ENCODE peak calls at places on chromosome 3, in nine cellular contexts. F is testis; R is PC-3; V is MM.1S; X is CD8-positive, alpha-beta T cell; A is lower lobe of right lung; D is transverse colon; Z is WERI-Rb-1; B is uterus. L is an unnamed sample. For H3K27me3, the result is how much of the 10 kb centered on the place peaks cover.

GRCh38 chr3:3127432-3128010 is 781 bp downstream of the TRNT1 start:
- DNase-seq in F (no peak), R (peak), V (no peak), X (no peak), A (no peak), D (no peak), Z (no peak), B (no peak), L (no peak)

GRCh38 chr3:162034368-162034767 is 537.8 kb downstream of the OTOL1 start:
- DNase-seq in F (no peak), R (peak), V (no peak), X (no peak), A (no peak), D (no peak), Z (no peak), B (no peak), L (no peak)

GRCh38 chr3:57127849-57128566 is 37.1 kb downstream of the IL17RD start:
- DNase-seq in F (peak), R (no peak), V (no peak), X (no peak), A (no peak), D (no peak), Z (peak), B (peak), L (no peak)

GRCh38 chr3:49255112-49255511 is 21.9 kb downstream of the C3orf62 start:
- DNase-seq in F (peak), R (peak), V (peak), X (no peak), A (no peak), D (no peak), Z (no peak), B (no peak), L (no peak)

GRCh38 chr3:30418443-30418842 is 188.0 kb upstream of the TGFBR2 start:
- DNase-seq in F (no peak), R (peak), V (no peak), X (no peak), A (no peak), D (no peak), Z (no peak), B (no peak), L (no peak)

GRCh38 chr3:150372320-150373118 is 35.6 kb upstream of the TSC22D2 start:
- DNase-seq in F (no peak), R (peak), V (no peak), X (no peak), A (no peak), D (no peak), Z (no peak), B (no peak), L (no peak)

GRCh38 chr3:45205126-45205525 is 21.0 kb downstream of the TMEM158 start:
- DNase-seq in F (no peak), R (no peak), V (no peak), X (no peak), A (no peak), D (no peak), Z (no peak), B (no peak), L (no peak)

GRCh38 chr3:81947359-81947758 is 185.9 kb upstream of the GBE1 start:
- DNase-seq in F (no peak), R (peak), V (no peak), X (no peak), A (no peak), D (no peak), Z (no peak), B (no peak), L (no peak)

GRCh38 chr3:63333815-63334214 is 55.7 kb downstream of the SYNPR start:
- DNase-seq in F (no peak), R (peak), V (no peak), X (no peak), A (no peak), D (no peak), Z (no peak), B (no peak), L (no peak)

GRCh38 chr3:195458188-195458800 is 15.5 kb upstream of the ACAP2 start:
- DNase-seq in F (no peak), R (no peak), V (peak), X (no peak), A (no peak), D (no peak), Z (no peak), B (no peak), L (no peak)

GRCh38 chr3:194561306-194561974 is 71.8 kb downstream of the TMEM44 start:
- DNase-seq in F (no peak), R (peak), V (no peak), X (no peak), A (no peak), D (no peak), Z (no peak), B (no peak), L (no peak)

GRCh38 chr3:134378384-134378783 is 4.1 kb upstream of the AMOTL2 start:
- DNase-seq in F (peak), R (peak), V (no peak), X (no peak), A (peak), D (peak), Z (peak), B (no peak), L (no peak)

GRCh38 chr3:151931171-151931570 is 57.7 kb downstream of the SUCNR1 start:
- DNase-seq in F (no peak), R (peak), V (no peak), X (no peak), A (no peak), D (no peak), Z (no peak), B (no peak), L (no peak)

GRCh38 chr3:7917443-7918151 is 584.0 kb upstream of the LMCD1 start:
- DNase-seq in F (no peak), R (no peak), V (no peak), X (no peak), A (no peak), D (no peak), Z (no peak), B (no peak), L (no peak)

GRCh38 chr3:20608054-20608738 is 422.2 kb upstream of the SGO1 start:
- DNase-seq in F (no peak), R (peak), V (no peak), X (no peak), A (no peak), D (no peak), Z (no peak), B (no peak), L (no peak)

GRCh38 chr3:169237181-169237580 is 426.3 kb downstream of the MECOM start:
- DNase-seq in F (no peak), R (no peak), V (no peak), X (no peak), A (no peak), D (no peak), Z (no peak), B (no peak), L (no peak)

GRCh38 chr3:56836276-56837163 is 34.8 kb upstream of the ARHGEF3 start:
- DNase-seq in F (no peak), R (peak), V (no peak), X (no peak), A (no peak), D (no peak), Z (no peak), B (no peak), L (no peak)

GRCh38 chr3:32626650-32627049 is 56.0 kb upstream of the DYNC1LI1 start:
- DNase-seq in F (peak), R (no peak), V (no peak), X (no peak), A (no peak), D (no peak), Z (no peak), B (no peak), L (no peak)

GRCh38 chr3:32841875-32842505 is 24.2 kb downstream of the TRIM71 start:
- DNase-seq in F (no peak), R (peak), V (no peak), X (no peak), A (no peak), D (no peak), Z (no peak), B (no peak), L (no peak)

GRCh38 chr3:141913150-141913811 is 36.8 kb downstream of the ATP1B3 start:
- DNase-seq in F (peak), R (peak), V (peak), X (peak), A (no peak), D (peak), Z (peak), B (no peak), L (no peak)

GRCh38 chr3:194118920-194119319 is 17.0 kb upstream of the HES1 start:
- DNase-seq in F (no peak), R (no peak), V (no peak), X (no peak), A (no peak), D (no peak), Z (no peak), B (no peak), L (no peak)

GRCh38 chr3:142929109-142929508 is 34.4 kb downstream of the PAQR9 start:
- DNase-seq in F (peak), R (peak), V (peak), X (no peak), A (peak), D (peak), Z (peak), B (no peak), L (no peak)

GRCh38 chr3:129224984-129225393 is 24.4 kb upstream of the COPG1 start:
- DNase-seq in F (peak), R (peak), V (no peak), X (no peak), A (peak), D (peak), Z (no peak), B (peak), L (peak)

GRCh38 chr3:194300392-194300758 is 50.8 kb downstream of the CPN2 start:
- DNase-seq in F (peak), R (no peak), V (no peak), X (no peak), A (peak), D (peak), Z (no peak), B (peak), L (no peak)

GRCh38 chr3:195003006-195003892 is 267.7 kb downstream of the XXYLT1 start:
- DNase-seq in F (peak), R (no peak), V (no peak), X (no peak), A (peak), D (peak), Z (no peak), B (peak), L (no peak)

GRCh38 chr3:155018621-155019330 is 61.3 kb upstream of the MME start:
- DNase-seq in F (no peak), R (no peak), V (no peak), X (no peak), A (no peak), D (no peak), Z (no peak), B (no peak), L (no peak)

GRCh38 chr3:59212128-59212764 is 162.4 kb upstream of the CFAP20DC start:
- DNase-seq in F (no peak), R (peak), V (peak), X (no peak), A (no peak), D (no peak), Z (no peak), B (no peak), L (no peak)
- TF ChIP-seq CTCF in F (peak), R (peak), V (peak), X (peak), A (peak), D (peak), Z (peak), B (peak), L (peak)

DNA sequence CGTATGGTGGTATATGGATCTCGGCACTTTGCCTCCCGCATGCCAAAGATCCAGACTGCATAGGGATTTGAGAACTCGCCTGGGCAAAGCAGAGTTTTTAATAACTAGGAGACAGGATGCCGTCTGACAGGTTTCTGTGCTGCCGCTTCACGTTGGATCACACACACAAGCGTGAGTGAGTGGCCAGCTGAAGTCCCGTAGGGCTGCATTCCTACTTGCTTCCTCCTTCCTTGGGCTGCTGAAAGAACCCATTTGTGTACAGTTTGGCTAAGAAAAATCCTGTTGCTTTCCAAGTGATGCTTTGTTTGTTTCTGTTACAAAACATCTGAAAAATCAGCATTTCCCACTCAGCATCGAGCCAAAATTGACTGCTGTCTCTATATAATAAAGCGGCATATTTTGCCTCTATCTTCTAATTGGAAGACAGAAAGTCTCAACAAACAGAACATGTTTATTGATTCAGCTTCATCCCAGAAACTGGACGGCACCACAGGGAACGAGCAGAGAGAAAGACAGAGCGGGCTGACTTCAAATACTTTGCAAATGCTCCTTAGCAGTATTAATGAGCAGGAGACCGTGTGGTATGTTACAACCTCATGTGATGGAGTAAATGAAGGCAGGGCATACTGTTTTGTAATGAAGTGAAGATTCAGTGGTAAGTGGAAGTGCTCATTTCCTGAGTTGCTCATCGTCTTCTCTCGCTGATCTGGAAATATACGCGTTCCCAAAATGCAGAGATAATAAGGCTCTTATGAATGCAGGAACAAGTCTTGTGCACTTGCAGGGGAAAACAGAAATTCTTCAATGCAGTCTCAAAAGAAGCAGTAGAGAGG is 604.5 kb upstream of the CFAP20DC start:
- DNase-seq in F (peak), R (peak), V (no peak), X (no peak), A (peak), D (no peak), Z (no peak), B (no peak), L (no peak)
- H3K27me3 ChIP-seq in F (under half), R (under half), V (under half), X (under half), A (under half), D (under half), Z (under half), B (under half), L (under half)

DNA sequence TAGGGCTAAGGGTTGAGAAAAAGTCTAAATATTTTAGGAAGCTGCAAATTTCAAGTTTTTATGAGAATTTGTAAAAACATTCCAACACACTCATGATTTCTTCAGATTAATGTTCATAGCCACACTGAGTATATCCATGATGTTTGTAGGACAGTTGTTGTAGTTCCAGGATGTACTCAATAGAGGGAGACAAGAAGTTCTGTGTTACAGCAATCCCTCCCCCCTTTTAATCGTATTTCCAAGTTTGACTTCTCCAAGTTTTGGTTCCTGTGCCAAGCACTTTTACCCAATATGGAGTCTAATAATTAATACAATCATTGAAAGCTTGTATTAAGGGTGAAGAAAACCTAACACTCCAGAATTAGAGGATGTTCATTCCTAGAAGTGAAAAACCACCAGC is 143.4 kb downstream of the FEZF2 start:
- DNase-seq in F (no peak), R (peak), V (no peak), X (no peak), A (no peak), D (no peak), Z (no peak), B (no peak), L (no peak)
- TF ChIP-seq CTCF in F (no peak), R (peak), V (peak), X (no peak), A (no peak), D (no peak), Z (peak), B (no peak), L (peak)

GRCh38 chr3:46615976-46616375 is 3.7 kb downstream of the FAM240A start:
- DNase-seq in F (no peak), R (no peak), V (no peak), X (no peak), A (no peak), D (no peak), Z (no peak), B (no peak), L (no peak)
- H3K27me3 ChIP-seq in F (under half), R (under half), V (under half), X (under half), A (under half), D (under half), Z (under half), B (under half), L (under half)

DNA sequence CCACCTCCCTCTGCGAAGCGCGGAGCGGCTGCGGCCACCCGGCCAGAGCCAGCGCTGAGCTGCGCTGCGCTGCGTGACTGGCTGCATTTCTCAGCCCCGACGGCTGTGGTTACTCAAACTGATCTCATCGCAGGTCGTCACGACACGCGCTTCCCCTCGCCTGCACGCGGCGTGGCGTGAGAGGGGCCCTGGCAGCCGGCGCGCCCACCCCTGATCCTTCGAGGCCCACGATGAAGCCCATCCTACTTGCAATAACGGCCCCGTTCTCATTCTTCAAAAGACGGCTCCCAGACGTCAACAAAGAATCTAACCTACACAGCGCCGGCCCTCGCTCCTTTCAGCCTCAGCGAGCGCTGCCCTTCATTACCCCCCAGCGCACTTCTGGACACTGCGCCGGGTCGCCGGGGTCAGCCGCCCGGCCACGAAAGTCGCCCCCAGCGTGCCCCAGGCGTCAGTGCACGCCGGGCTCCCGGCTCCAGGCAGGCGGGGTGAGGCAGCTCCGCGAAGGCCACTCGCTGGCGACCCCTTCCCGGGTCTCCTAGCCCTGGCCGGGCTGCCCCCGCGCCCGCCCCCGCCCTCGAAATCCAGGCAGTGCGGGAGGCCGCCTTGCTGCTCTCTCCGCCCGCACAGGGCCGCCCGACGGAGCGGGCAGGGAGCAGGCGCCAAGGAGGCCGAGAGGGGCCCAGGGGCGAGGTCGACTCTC is 9.9 kb upstream of the LEKR1 start:
- DNase-seq in F (peak), R (peak), V (no peak), X (peak), A (peak), D (peak), Z (no peak), B (peak), L (no peak)
- TF ChIP-seq CTCF in F (no peak), R (no peak), V (no peak), X (no peak), A (no peak), D (no peak), Z (no peak), B (no peak), L (no peak)

GRCh38 chr3:39268554-39268910 is 11.3 kb downstream of the CX3CR1 start:
- DNase-seq in F (no peak), R (no peak), V (no peak), X (no peak), A (no peak), D (no peak), Z (no peak), B (no peak), L (no peak)

GRCh38 chr3:39269528-39269927 is 10.3 kb downstream of the CX3CR1 start:
- DNase-seq in F (no peak), R (no peak), V (no peak), X (no peak), A (no peak), D (no peak), Z (no peak), B (no peak), L (no peak)

GRCh38 chr3:39264053-39264452 is 15.8 kb downstream of the CX3CR1 start:
- DNase-seq in F (no peak), R (no peak), V (peak), X (no peak), A (no peak), D (no peak), Z (no peak), B (no peak), L (no peak)

GRCh38 chr3:39271363-39271762 is 8.5 kb downstream of the CX3CR1 start:
- DNase-seq in F (no peak), R (no peak), V (no peak), X (no peak), A (no peak), D (no peak), Z (no peak), B (no peak), L (no peak)

DNA sequence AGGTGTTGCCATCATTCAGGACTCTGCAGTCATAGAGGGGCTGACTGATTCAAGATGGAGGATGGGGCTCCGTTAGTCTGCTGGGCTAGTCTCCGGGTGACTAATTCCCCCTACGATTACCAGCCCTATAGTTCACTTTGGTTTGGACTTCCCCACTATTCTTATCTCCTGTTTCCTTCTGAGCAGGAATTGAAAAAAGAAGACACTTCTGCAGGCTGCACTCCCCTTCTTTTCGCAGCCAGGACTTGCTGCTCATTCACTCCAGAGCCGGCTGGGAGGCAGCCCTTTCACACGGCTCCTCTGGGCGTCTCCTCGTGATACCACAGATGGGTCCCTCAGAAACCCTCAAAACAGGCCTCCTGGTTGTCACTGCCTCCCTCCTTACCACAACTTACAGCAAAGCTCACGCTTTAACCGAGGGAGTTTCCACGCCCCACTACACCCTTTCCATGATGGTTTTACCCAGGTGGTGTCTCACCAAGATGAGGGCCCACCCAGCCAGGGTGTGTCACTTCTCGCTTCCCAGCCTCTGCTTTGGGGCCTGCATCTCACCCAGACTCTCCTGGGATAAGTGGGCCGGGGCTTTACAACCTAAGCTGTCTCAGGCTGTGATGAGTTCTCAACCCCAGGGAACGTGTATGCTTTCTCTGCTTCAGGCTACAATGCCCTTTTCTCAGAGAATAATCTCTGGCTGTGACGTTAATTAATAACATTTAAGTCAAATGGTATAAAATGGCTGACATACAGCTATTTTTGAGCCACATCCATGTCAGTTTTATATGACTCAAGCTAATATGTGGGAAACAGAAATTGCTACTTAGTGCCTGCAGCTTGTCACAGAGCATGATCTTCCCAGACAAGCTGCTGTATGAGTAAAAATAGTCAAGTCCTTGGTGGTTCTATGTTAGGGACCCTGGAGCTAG is 11.9 kb downstream of the CX3CR1 start:
- DNase-seq in F (no peak), R (no peak), V (no peak), X (peak), A (no peak), D (no peak), Z (no peak), B (no peak), L (no peak)
- H3K27me3 ChIP-seq in F (under half), R (half or more), V (under half), X (under half), A (under half), D (under half), Z (under half), B (under half), L (under half)

GRCh38 chr3:9195390-9195789 is 54.1 kb downstream of the SRGAP3 start:
- DNase-seq in F (no peak), R (peak), V (no peak), X (no peak), A (no peak), D (no peak), Z (no peak), B (no peak), L (no peak)

GRCh38 chr3:9193211-9193610 is 56.2 kb downstream of the SRGAP3 start:
- DNase-seq in F (no peak), R (no peak), V (no peak), X (no peak), A (no peak), D (no peak), Z (no peak), B (no peak), L (no peak)

GRCh38 chr3:9194509-9195184 is 54.8 kb downstream of the SRGAP3 start:
- DNase-seq in F (no peak), R (peak), V (no peak), X (no peak), A (no peak), D (peak), Z (no peak), B (no peak), L (no peak)

GRCh38 chr3:9192238-9192637 is 57.2 kb downstream of the SRGAP3 start:
- DNase-seq in F (no peak), R (no peak), V (no peak), X (no peak), A (no peak), D (no peak), Z (no peak), B (no peak), L (no peak)

GRCh38 chr3:9193633-9194032 is 55.8 kb downstream of the SRGAP3 start:
- DNase-seq in F (no peak), R (no peak), V (no peak), X (no peak), A (no peak), D (no peak), Z (no peak), B (no peak), L (no peak)
- TF ChIP-seq CTCF in F (no peak), R (no peak), V (no peak), X (no peak), A (no peak), D (no peak), Z (no peak), B (no peak), L (no peak)

L was measured in dorsolateral prefrontal cortex.